ENCODE peak calls at places on chromosomes 5 and 9, in six cellular contexts. T, M, P, H, F and Q are unnamed samples.
A peak's percentile ranks its signal among the peaks of the same experiment; 100 is the strongest.

GRCh38 chr5:15702102-15702501 is 202.1 kb downstream of the FBXL7 start:
- DNase-seq in P (peak; percentile 32), M (no peak), T (no peak), H (no peak), F (peak; percentile 55), Q (peak; percentile 80)

GRCh38 chr9:6247266-6247665 is 31.7 kb downstream of the IL33 start:
- DNase-seq in M (no peak), T (no peak), P (no peak), H (no peak), F (no peak), Q (peak; percentile 51)

GRCh38 chr9:135286961-135287360 is 192.6 kb upstream of the PPP1R26 start:
- DNase-seq in T (no peak), P (no peak), H (no peak), F (no peak), M (no peak), Q (no peak)

GRCh38 chr9:128689293-128689770 is 310 bp downstream of the SET start:
- DNase-seq in T (no peak), P (no peak), F (peak; percentile 44), H (no peak), M (no peak), Q (no peak)

GRCh38 chr5:132641241-132641723 is 16.7 kb upstream of the IL13 start:
- DNase-seq in H (no peak), M (no peak), F (no peak), T (no peak), P (no peak), Q (no peak)

GRCh38 chr9:14479187-14479586 is 165.2 kb upstream of the NFIB start:
- DNase-seq in F (no peak), M (no peak), H (no peak), P (no peak), T (no peak), Q (no peak)

GRCh38 chr5:68265822-68266395 is 50.4 kb downstream of the PIK3R1 start:
- DNase-seq in P (no peak), H (no peak), T (no peak), M (no peak), F (peak; percentile 43), Q (peak; percentile 29)

GRCh38 chr9:136107155-136107952 is 11.3 kb downstream of the TMEM250 start:
- DNase-seq in H (no peak), F (no peak), T (peak; percentile 82), M (no peak), P (no peak), Q (no peak)

GRCh38 chr5:83401775-83402174 is 69.8 kb upstream of the VCAN start:
- DNase-seq in T (no peak), H (no peak), P (no peak), M (no peak), F (no peak), Q (no peak)

GRCh38 chr9:97856857-97857602 is 4.0 kb downstream of the FOXE1 start:
- DNase-seq in T (no peak), P (no peak), F (no peak), M (no peak), H (no peak), Q (no peak)

GRCh38 chr5:135814254-135814653 is 20.2 kb upstream of the SLC25A48 start:
- DNase-seq in M (no peak), P (no peak), H (no peak), F (no peak), T (no peak), Q (no peak)

GRCh38 chr5:109852371-109853160 is 162.8 kb downstream of the MAN2A1 start:
- DNase-seq in F (no peak), T (no peak), P (no peak), M (no peak), H (no peak), Q (peak; percentile 29)

GRCh38 chr9:6689893-6690634 is 44.5 kb upstream of the GLDC start:
- DNase-seq in M (no peak), F (no peak), H (no peak), T (no peak), P (no peak), Q (no peak)

DNA sequence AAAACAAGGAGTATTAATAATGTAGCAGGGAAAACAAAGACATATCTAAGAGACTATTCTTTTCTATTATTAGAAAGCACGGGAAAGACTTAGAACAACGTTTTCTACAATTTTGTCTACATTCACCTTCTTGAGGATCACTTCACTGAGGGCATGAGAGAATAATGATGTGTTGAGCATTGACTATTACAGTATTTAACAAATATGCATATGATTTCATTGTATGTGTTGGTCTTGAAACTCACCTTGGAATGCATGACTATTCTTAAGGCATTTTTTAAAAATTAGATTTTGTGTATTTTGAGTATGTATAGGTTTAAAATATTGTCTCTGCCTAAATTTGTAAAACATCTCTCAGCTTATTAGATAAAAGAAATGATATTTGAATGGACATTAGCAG is 1.2 kb downstream of the FSD1L start:
- DNase-seq in P (no peak), T (no peak), F (no peak), H (no peak), M (no peak), Q (no peak)
- H3K4me3 ChIP-seq in P (peak overlapping the region; percentile 93), T (no peak overlapping the region), F (peak overlapping the region; percentile 74), H (peak overlapping the region; percentile 83), M (peak overlapping the region; percentile 71), Q (peak overlapping the region; percentile 8)

GRCh38 chr9:129885670-129886106 is 50.4 kb downstream of the USP20 start:
- DNase-seq in F (peak; percentile 86), T (peak; percentile 97), H (peak; percentile 72), M (peak; percentile 63), P (peak; percentile 93), Q (peak; percentile 94)
- H3K4me3 ChIP-seq in F (no peak overlapping the region), T (no peak overlapping the region), H (peak overlapping the region; percentile 65), M (no peak overlapping the region), P (no peak overlapping the region), Q (no peak overlapping the region)

GRCh38 chr5:156411-157072 is 34.8 kb upstream of the LRRC14B start:
- DNase-seq in F (no peak), P (no peak), T (no peak), H (no peak), M (no peak), Q (no peak)
- H3K4me3 ChIP-seq in F (no peak overlapping the region), P (no peak overlapping the region), T (no peak overlapping the region), H (no peak overlapping the region), M (no peak overlapping the region), Q (no peak overlapping the region)

GRCh38 chr9:23736293-23736692 is 89.7 kb downstream of the ELAVL2 start:
- DNase-seq in M (no peak), H (no peak), F (no peak), T (no peak), P (no peak), Q (no peak)
- H3K4me3 ChIP-seq in M (no peak overlapping the region), H (no peak overlapping the region), F (no peak overlapping the region), T (no peak overlapping the region), P (no peak overlapping the region), Q (no peak overlapping the region)

GRCh38 chr9:125239631-125240597 is 1.2 kb downstream of the HSPA5 start:
- DNase-seq in F (no peak), H (no peak), M (no peak), T (no peak), P (no peak), Q (no peak)
- H3K4me3 ChIP-seq in F (peak overlapping the region; percentile 95), H (peak overlapping the region; percentile 97), M (peak overlapping the region; percentile 89), T (peak overlapping the region; percentile 86), P (peak overlapping the region; percentile 83), Q (peak overlapping the region; percentile 92)

GRCh38 chr5:95958308-95959014 is 3.2 kb downstream of the ELL2 start:
- DNase-seq in F (peak; percentile 43), T (peak; percentile 27), M (no peak), H (no peak), P (no peak), Q (peak; percentile 33)
- H3K4me3 ChIP-seq in F (peak overlapping the region; percentile 85), T (no peak overlapping the region), M (peak overlapping the region; percentile 73), H (peak overlapping the region; percentile 99), P (peak overlapping the region; percentile 90), Q (peak overlapping the region; percentile 94)

DNA sequence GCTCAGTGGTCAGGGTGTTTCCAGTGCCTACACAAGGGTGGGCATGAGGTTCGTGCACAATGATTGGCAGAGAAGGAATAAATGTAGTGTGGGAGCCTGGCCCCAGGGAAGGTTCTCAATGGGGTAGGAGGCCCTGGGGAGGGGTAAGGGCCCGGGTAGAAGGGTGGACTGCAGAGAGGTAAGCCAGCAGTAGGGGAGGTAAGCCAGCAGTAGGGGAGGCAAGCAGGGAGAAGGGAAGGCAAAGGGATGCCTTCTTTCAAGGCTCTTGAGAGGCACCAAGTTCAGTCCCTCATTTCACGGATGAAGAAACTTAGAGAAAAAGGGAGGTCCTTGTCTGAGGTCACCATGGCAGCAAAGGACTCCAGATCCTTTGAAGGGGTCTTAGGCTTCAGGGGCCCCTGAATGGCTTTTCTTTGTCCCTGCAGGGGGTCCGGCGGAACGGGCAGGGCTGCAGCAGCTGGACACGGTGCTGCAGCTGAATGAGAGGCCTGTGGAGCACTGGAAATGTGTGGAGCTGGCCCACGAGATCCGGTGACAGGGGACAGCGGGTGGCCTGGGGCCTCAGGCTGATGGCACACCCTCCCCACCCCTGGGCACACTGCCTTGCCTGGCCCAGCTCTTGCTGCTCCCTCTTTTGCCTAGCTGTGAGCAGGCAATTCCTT is 42.6 kb downstream of the RGS3 start:
- DNase-seq in P (no peak), T (no peak), M (no peak), H (no peak), F (no peak), Q (no peak)
- H3K4me3 ChIP-seq in P (no peak overlapping the region), T (no peak overlapping the region), M (no peak overlapping the region), H (no peak overlapping the region), F (no peak overlapping the region), Q (no peak overlapping the region)

GRCh38 chr5:73963021-73963420 is 337.0 kb downstream of the ARHGEF28 start:
- DNase-seq in H (no peak), M (peak; percentile 51), P (no peak), F (no peak), T (no peak), Q (peak; percentile 55)
- H3K4me3 ChIP-seq in H (no peak overlapping the region), M (no peak overlapping the region), P (no peak overlapping the region), F (no peak overlapping the region), T (no peak overlapping the region), Q (no peak overlapping the region)

DNA sequence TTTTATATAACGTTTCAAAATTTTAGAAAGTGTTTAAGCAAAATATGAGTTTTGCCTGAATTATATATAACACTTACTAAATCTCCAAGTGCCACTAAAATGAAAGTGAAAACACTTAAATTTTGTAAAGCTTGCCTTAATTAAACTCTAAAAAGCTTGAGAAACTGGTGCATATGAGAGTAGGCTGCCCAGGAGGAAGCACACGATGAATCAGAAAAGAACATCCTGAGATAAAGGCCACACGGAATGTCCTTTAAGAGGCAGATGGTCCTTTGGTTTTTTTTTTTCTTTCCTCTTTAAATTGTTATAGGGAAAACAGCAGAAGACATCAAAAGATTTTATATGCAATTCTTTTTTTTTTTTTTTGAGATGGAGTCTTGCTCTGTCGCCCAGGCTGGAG is 60.3 kb downstream of the HABP4 start:
- DNase-seq in H (no peak), M (no peak), T (no peak), F (no peak), P (no peak), Q (no peak)
- H3K4me3 ChIP-seq in H (no peak overlapping the region), M (no peak overlapping the region), T (no peak overlapping the region), F (no peak overlapping the region), P (no peak overlapping the region), Q (no peak overlapping the region)

GRCh38 chr9:114035845-114036785 is 42.0 kb downstream of the AMBP start:
- DNase-seq in F (no peak), P (no peak), M (no peak), T (no peak), H (no peak), Q (no peak)

GRCh38 chr9:114037249-114037648 is 40.9 kb downstream of the AMBP start:
- DNase-seq in P (no peak), M (no peak), H (no peak), T (no peak), F (no peak), Q (no peak)

GRCh38 chr9:114039484-114039883 is 38.6 kb downstream of the AMBP start:
- DNase-seq in M (no peak), T (no peak), F (no peak), H (no peak), P (no peak), Q (no peak)

GRCh38 chr9:114037961-114038723 is 40.0 kb downstream of the AMBP start:
- DNase-seq in M (no peak), F (no peak), P (no peak), T (no peak), H (no peak), Q (no peak)

GRCh38 chr9:114038724-114039313 is 39.3 kb downstream of the AMBP start:
- DNase-seq in F (no peak), H (no peak), P (no peak), M (no peak), T (no peak), Q (no peak)
- H3K4me3 ChIP-seq in F (no peak overlapping the region), H (no peak overlapping the region), P (no peak overlapping the region), M (no peak overlapping the region), T (no peak overlapping the region), Q (no peak overlapping the region)